ENCODE peak calls at places on chromosomes 13 and 19, in five cellular contexts. T is mesenchymal stem cell, D is trophoblast cell, F is H1, K is neuronal stem cell. J is an unnamed sample.

GRCh38 chr19:39335168-39335567 is 675 bp downstream of the GMFG start:
- DNase-seq in K (no peak), D (no peak), T (no peak), F (no peak), J (no peak)

GRCh38 chr13:111394211-111394922 is 73.9 kb downstream of the TEX29 start:
- DNase-seq in D (no peak), T (no peak), K (no peak), F (no peak), J (no peak)

GRCh38 chr19:39145180-39145953 is 19.8 kb downstream of the PAK4 start:
- DNase-seq in D (peak), T (no peak), K (no peak), F (no peak), J (no peak)

GRCh38 chr19:58439576-58440554 is at the start of gene ZNF132:
- DNase-seq in F (peak), D (peak), K (peak), T (peak), J (peak)

GRCh38 chr13:44815507-44816074 is 173.7 kb downstream of the NUFIP1 start:
- DNase-seq in K (peak), T (peak), F (no peak), D (peak), J (peak)

GRCh38 chr13:33262069-33262487 is 23.5 kb downstream of the STARD13 start:
- DNase-seq in K (no peak), D (peak), F (no peak), T (no peak), J (peak)

GRCh38 chr13:42039946-42040729 is 8.3 kb upstream of the DGKH start:
- DNase-seq in K (peak), D (peak), F (peak), T (peak), J (peak)

GRCh38 chr19:55467236-55468053 is 2.9 kb upstream of the C19orf85 start:
- DNase-seq in F (peak), T (peak), D (peak), K (no peak), J (peak)

GRCh38 chr19:36418287-36419001 is at the start of gene ZFP82:
- DNase-seq in D (peak), F (peak), K (peak), T (peak), J (peak)

GRCh38 chr13:97901716-97902115 is 51.8 kb upstream of the IPO5 start:
- DNase-seq in T (no peak), D (no peak), F (no peak), K (no peak), J (no peak)

GRCh38 chr19:1169921-1170885 is 3.9 kb downstream of the SBNO2 start:
- DNase-seq in T (peak), F (no peak), K (no peak), D (no peak), J (no peak)

GRCh38 chr19:36215276-36216171 is 618 bp downstream of the ZNF146 start:
- DNase-seq in D (peak), F (no peak), T (peak), K (peak), J (no peak)

GRCh38 chr19:5110546-5110945 is 141.6 kb downstream of the KDM4B start:
- DNase-seq in D (no peak), T (no peak), K (no peak), F (no peak), J (no peak)

GRCh38 chr13:44273991-44274810 is 99.4 kb upstream of the SERP2 start:
- DNase-seq in D (peak), F (no peak), K (no peak), T (peak), J (no peak)

GRCh38 chr13:20461481-20461859 is 64.2 kb downstream of the CRYL1 start:
- DNase-seq in F (no peak), K (no peak), T (peak), D (peak), J (no peak)

GRCh38 chr13:28492527-28493367 is 2.2 kb downstream of the FLT1 start:
- DNase-seq in D (peak), K (peak), F (no peak), T (peak), J (no peak)

GRCh38 chr13:110149036-110149435 is 157.9 kb downstream of the COL4A1 start:
- DNase-seq in D (no peak), T (no peak), F (no peak), K (no peak), J (no peak)

GRCh38 chr13:109954441-109954840 is 168.1 kb upstream of the IRS2 start:
- DNase-seq in T (no peak), K (no peak), D (no peak), F (no peak), J (no peak)

GRCh38 chr19:48926909-48927308 is 6.6 kb upstream of the DHDH start:
- DNase-seq in D (peak), F (no peak), K (no peak), T (peak), J (no peak)

GRCh38 chr13:25945596-25945995 is 106.2 kb downstream of the SHISA2 start:
- DNase-seq in F (no peak), D (no peak), T (no peak), K (no peak), J (no peak)

GRCh38 chr19:1482361-1483066 is 3.5 kb upstream of the C19orf25 start:
- DNase-seq in F (no peak), K (no peak), T (no peak), D (no peak), J (no peak)

DNA sequence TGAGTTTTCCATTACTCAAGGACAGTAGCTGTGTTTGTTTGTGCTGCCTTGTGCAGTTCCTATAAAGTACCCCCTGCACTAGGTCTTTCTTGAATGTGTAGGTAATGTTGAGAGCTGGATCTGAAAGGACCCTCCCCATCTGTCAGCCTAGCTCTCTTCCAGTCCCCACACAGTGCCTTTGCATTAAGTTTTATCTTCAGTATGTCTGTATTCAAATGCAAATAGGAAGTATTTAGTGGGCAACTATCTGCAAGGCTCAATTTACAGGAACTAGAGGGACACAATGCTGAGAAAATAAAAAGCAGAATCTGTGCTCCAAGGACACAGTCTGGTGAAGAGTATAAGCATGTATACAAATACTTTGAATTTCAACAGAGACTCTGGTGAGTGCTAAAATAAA is 558.5 kb downstream of the RFC3 start:
- DNase-seq in K (no peak), T (no peak), F (no peak), D (no peak), J (no peak)
- H4K91ac ChIP-seq in K (no peak), T (no peak), F (no peak), D (no peak), J (no peak)

DNA sequence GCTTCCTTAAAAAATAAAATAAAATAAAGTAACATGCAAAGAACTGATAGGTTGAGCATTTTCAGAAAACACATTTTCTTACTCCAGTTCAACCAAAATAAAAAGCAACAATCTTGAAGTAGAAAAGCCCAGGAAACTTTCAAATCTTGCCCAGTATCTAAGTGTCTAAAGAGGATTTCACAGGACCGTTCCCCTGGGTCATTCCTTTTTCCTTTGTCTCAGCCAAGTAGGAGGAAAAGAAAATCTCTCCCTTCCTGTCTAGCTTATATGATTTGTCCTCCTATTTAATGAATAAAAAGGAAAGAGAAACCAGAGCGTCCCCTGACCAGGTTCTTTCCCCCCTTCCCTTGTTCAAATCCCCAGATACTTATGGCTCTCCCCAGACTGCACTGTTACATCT is 248.0 kb downstream of the KCTD12 start:
- DNase-seq in F (no peak), T (no peak), D (no peak), K (no peak), J (no peak)
- H2BK12ac ChIP-seq in F (no peak), T (no peak), D (no peak), K (no peak), J (no peak)

DNA sequence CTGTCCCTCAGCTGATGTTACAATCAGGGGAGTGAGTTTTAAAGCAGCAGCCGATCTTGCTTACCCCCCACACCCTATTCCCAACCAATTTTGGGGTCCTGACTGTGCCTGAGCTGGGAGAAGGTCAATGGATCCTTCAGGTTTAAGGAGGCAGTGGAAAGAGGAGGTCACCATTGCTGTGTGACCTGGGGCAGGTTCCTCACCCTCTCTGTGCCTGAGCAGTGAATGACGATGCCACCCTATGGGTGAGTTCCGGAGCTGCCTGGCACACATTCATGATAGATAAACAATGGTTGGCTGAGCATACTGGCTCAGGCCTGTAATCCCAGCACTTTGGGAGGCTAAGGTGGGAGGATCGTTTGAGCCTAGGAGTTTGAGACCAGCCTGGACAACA is 20.3 kb upstream of the JUND start:
- DNase-seq in K (no peak), F (no peak), D (no peak), T (no peak), J (no peak)
- H4K91ac ChIP-seq in K (no peak), F (no peak), D (peak), T (peak), J (no peak)

DNA sequence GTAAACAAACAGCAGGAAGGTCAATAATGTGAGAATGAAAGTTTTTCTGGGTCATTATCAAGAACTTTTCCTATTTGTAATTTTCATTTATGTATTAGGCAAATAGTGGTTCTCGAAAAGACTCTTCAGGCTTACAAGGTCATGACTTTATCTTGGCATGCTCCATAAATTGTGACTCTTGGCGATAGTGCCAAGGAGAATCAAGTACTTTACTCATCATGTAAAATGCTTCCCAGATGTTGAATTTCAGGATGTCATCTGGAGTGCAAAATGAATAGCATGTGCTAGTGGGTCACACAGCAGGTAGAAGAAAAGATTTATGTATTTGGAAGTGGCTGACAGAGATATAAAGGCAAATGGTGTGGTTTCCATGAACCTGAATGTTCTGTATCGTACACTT is 1492.7 kb upstream of the PCDH20 start:
- DNase-seq in F (no peak), D (no peak), T (no peak), K (no peak), J (no peak)
- H2BK12ac ChIP-seq in F (no peak), D (no peak), T (no peak), K (no peak), J (no peak)

GRCh38 chr19:43763473-43763939 is 8.7 kb upstream of the SMG9 start:
- DNase-seq in K (no peak), D (peak), T (no peak), F (no peak), J (no peak)
- H4K91ac ChIP-seq in K (no peak), D (peak), T (no peak), F (no peak), J (no peak)